ENCODE peak calls at places on chromosome 10, in four cellular contexts. V, B, S and F are unnamed samples. For H4K20me1, the result is how much of the 10 kb centered on the place peaks cover.

GRCh38 chr10:28393956-28394568 is 91.2 kb upstream of the MPP7 start:
- DNase-seq in V (peak), B (peak), S (peak), F (peak)

GRCh38 chr10:60237977-60238376 is 151.7 kb downstream of the ANK3 start:
- DNase-seq in V (no peak), B (peak), S (peak), F (no peak)

GRCh38 chr10:123754105-123754504 is 88.0 kb downstream of the GPR26 start:
- DNase-seq in V (no peak), B (no peak), S (no peak), F (no peak)

GRCh38 chr10:86673216-86673826 is 5.0 kb downstream of the LDB3 start:
- DNase-seq in V (no peak), B (no peak), S (no peak), F (no peak)

GRCh38 chr10:52879181-52879607 is 106.6 kb upstream of the MBL2 start:
- DNase-seq in V (no peak), B (peak), S (no peak), F (no peak)

GRCh38 chr10:74825371-74826141 is 844 bp upstream of the KAT6B start:
- DNase-seq in V (peak), B (no peak), S (no peak), F (no peak)

GRCh38 chr10:58291538-58292174 is 22.7 kb downstream of the CISD1 start:
- DNase-seq in V (peak), B (peak), S (peak), F (peak)

GRCh38 chr10:58152698-58153263 is 114.9 kb downstream of the IPMK start:
- DNase-seq in V (peak), B (peak), S (peak), F (no peak)

GRCh38 chr10:52019656-52020055 is 294.4 kb upstream of the DKK1 start:
- DNase-seq in V (no peak), B (no peak), S (no peak), F (no peak)

GRCh38 chr10:28089467-28089866 is 90.6 kb upstream of the ODAD2 start:
- DNase-seq in V (no peak), B (peak), S (peak), F (no peak)

GRCh38 chr10:5434017-5434753 is 21.8 kb downstream of the NET1 start:
- DNase-seq in V (peak), B (peak), S (peak), F (no peak)

GRCh38 chr10:60950312-60950711 is 6.3 kb upstream of the RHOBTB1 start:
- DNase-seq in V (no peak), B (no peak), S (no peak), F (no peak)

GRCh38 chr10:16856567-16856966 is 39.3 kb upstream of the RSU1 start:
- DNase-seq in V (peak), B (peak), S (peak), F (no peak)

GRCh38 chr10:62437696-62438095 is 63.5 kb downstream of the ZNF365 start:
- DNase-seq in V (peak), B (peak), S (peak), F (no peak)

GRCh38 chr10:3002304-3002703 is 65.0 kb upstream of the PFKP start:
- DNase-seq in V (no peak), B (no peak), S (no peak), F (no peak)

GRCh38 chr10:21243748-21244257 is 281.7 kb downstream of the SKIDA1 start:
- DNase-seq in V (no peak), B (no peak), S (no peak), F (no peak)

GRCh38 chr10:21247592-21247991 is 277.9 kb downstream of the SKIDA1 start:
- DNase-seq in V (no peak), B (no peak), S (no peak), F (no peak)

GRCh38 chr10:21246178-21246577 is 279.3 kb downstream of the SKIDA1 start:
- DNase-seq in V (no peak), B (no peak), S (no peak), F (no peak)

DNA sequence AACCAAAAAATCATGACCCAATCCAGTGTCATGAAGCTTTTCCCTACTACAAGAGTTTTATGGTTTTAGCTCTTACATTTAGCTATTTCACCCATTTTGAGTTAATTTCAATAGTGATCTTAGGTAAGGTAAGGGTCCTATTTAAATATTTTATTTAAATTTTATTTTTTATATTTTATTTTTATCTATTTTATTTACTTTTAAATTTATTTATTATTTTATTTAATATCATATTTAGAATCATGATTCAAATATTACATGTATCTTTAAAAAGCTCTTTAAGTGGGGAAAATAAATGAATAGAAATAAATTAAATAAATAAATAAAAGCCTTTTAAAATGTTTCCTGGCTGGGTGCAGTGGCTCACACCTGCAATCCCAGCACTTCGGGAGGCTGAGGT is 276.0 kb downstream of the SKIDA1 start:
- DNase-seq in V (no peak), B (no peak), S (no peak), F (no peak)
- H4K20me1 ChIP-seq in V (under half), B (under half), S (under half), F (under half)

GRCh38 chr10:103044942-103045489 is 126.9 kb downstream of the CNNM2 start:
- DNase-seq in V (no peak), B (peak), S (no peak), F (no peak)
- H3K4me2 ChIP-seq in V (peak), B (peak), S (no peak), F (no peak)

DNA sequence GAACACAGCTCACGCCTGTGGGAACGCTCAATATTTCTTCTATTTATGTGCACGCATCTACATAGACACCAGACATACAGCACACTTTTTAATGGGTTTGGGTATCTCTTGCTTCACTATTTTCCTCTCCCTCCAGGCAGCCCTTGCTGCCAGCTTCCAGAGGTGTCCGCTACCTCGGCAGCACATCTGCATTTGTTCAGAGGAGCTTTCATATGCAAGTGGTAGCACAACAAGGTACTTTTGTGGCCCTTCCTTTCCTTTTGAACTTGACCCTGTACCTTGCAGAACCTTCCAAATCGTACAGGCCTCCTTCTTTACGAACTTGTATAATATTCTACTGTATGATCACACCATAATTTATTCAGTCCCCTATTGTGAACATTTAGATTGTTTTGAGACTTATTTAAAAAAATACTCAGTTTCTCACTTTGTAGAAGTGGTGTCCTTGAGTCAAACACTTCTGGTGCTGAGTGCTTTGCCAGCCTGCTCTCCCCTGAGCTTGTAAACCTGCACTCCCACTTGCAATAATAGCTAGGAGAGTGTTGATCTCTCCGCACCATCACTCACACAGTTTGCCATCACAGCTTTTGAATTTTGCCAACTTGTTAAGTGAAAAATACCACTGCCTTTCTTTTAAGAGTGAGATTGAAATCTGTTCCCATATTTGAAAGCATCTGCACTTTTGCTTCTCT is 106.0 kb upstream of the ZNF32 start:
- DNase-seq in V (peak), B (no peak), S (no peak), F (no peak)
- H4K20me1 ChIP-seq in V (under half), B (under half), S (under half), F (under half)

DNA sequence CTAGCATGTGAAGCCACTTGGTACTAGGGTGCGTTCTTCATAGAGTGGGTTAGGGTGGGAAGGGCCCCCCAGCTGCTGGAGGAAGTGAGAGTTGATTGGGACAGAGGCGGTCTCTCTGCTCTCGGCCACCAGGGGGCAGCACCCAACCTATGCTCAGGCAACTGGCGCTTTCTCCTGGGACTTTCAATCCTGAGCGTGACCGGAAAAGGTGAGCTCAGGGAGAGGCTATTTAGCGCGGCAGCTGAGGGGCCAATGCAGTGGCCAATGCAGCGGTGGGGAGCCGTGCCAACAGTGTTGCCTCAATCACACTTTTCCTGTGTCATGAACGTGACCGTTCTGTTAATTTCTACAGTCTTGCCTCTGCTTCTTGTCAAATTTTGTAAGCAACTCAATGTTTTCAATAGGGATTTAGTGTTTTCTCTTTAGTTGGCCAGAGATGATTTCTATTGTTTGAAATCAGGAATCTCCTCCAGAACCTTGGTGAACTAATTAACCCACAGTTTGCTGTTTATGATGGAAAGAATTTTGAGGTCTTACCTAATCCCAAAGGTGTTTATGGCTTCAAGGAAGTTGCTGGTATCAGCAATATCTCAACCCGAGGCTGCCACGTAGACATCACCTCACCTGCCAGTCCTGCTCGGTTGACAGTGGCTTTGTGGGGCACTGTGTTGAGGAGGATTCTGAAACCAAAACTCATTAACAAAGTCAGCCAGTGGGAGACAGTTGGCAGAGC is 67.9 kb upstream of the PDZD8 start:
- DNase-seq in V (peak), B (peak), S (peak), F (peak)
- H3K4me2 ChIP-seq in V (no peak), B (no peak), S (no peak), F (peak)

GRCh38 chr10:102279104-102279503 is 33.8 kb downstream of the GBF1 start:
- DNase-seq in V (no peak), B (no peak), S (no peak), F (no peak)

GRCh38 chr10:102281103-102281502 is 35.8 kb downstream of the GBF1 start:
- DNase-seq in V (no peak), B (no peak), S (no peak), F (no peak)

GRCh38 chr10:102274062-102274461 is 28.7 kb downstream of the GBF1 start:
- DNase-seq in V (no peak), B (no peak), S (no peak), F (no peak)

GRCh38 chr10:102280397-102281015 is 35.2 kb downstream of the GBF1 start:
- DNase-seq in V (no peak), B (peak), S (no peak), F (no peak)

GRCh38 chr10:102275343-102275742 is 30.0 kb downstream of the GBF1 start:
- DNase-seq in V (no peak), B (no peak), S (no peak), F (no peak)
- H4K20me1 ChIP-seq in V (under half), B (under half), S (under half), F (under half)

GRCh38 chr10:128247576-128247975 is 121.4 kb upstream of the MKI67 start:
- DNase-seq in V (no peak), B (no peak), S (no peak), F (no peak)
- H3K4me2 ChIP-seq in V (no peak), B (no peak), S (no peak), F (no peak)

GRCh38 chr10:110569736-110570135 is 2.2 kb downstream of the SMC3 start:
- DNase-seq in V (no peak), B (no peak), S (no peak), F (no peak)

GRCh38 chr10:110571093-110571743 is 3.7 kb downstream of the SMC3 start:
- DNase-seq in V (no peak), B (no peak), S (no peak), F (no peak)

GRCh38 chr10:110576220-110576619 is 8.7 kb downstream of the SMC3 start:
- DNase-seq in V (no peak), B (peak), S (peak), F (no peak)

GRCh38 chr10:110574420-110574819 is 6.9 kb downstream of the SMC3 start:
- DNase-seq in V (no peak), B (peak), S (no peak), F (no peak)

DNA sequence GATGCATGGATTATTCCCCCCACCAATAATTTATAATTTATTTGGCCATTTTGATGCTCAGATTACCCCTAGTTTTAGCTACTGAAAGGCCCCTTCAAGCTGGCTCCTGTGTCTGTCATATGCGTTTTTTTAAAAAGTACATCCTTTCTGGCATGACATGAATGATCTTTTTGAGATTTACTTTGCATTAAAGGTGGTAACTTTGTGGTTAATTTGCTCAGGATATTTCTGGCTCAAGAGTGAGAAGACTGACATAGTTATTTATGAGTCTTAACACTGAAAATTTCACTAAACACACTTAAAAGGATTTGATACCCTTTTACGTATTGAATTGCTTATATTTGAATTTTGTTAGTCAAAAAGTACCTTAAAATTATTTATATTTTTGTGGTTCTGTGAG is 5.4 kb downstream of the SMC3 start:
- DNase-seq in V (no peak), B (no peak), S (no peak), F (no peak)
- H4K20me1 ChIP-seq in V (under half), B (under half), S (under half), F (under half)

GRCh38 chr10:104641150-104642000 is at the start of gene SORCS3:
- DNase-seq in V (peak), B (peak), S (no peak), F (no peak)

GRCh38 chr10:104640339-104641149 is 546 bp upstream of the SORCS3 start:
- DNase-seq in V (peak), B (no peak), S (no peak), F (no peak)

GRCh38 chr10:104642001-104642270 is 846 bp downstream of the SORCS3 start:
- DNase-seq in V (peak), B (no peak), S (no peak), F (no peak)

GRCh38 chr10:104639595-104640338 is 1.3 kb upstream of the SORCS3 start:
- DNase-seq in V (peak), B (no peak), S (no peak), F (no peak)

GRCh38 chr10:104638861-104639594 is 2.1 kb upstream of the SORCS3 start:
- DNase-seq in V (peak), B (no peak), S (no peak), F (no peak)
- H3K4me2 ChIP-seq in V (peak), B (no peak), S (no peak), F (no peak)

GRCh38 chr10:87918254-87918859 is 54.9 kb downstream of the PTEN start:
- DNase-seq in V (no peak), B (no peak), S (no peak), F (no peak)

GRCh38 chr10:87915406-87915805 is 52.0 kb downstream of the PTEN start:
- DNase-seq in V (peak), B (no peak), S (no peak), F (no peak)

GRCh38 chr10:87913170-87913921 is 49.9 kb downstream of the PTEN start:
- DNase-seq in V (no peak), B (no peak), S (no peak), F (no peak)

GRCh38 chr10:87916515-87916914 is 53.1 kb downstream of the PTEN start:
- DNase-seq in V (no peak), B (no peak), S (peak), F (no peak)

DNA sequence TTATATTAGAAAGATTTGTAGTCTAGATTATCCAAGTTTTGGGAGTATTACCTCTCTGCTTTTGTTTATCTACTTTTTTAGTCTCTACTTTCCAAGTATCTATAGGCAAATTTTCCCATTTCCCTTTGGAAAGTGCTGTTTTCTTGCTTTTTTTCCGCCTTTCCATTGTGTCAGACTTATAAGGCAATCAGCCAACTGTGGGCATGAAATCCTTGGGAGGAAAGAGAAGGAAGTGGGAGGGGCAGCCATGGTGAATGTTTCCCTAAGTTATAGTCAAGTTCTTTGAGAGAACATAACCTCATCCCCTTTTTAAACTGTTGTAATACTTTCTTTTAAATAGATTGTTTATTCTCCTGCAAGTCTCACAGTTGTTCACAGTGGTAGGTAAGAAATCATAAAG is 52.6 kb downstream of the PTEN start:
- DNase-seq in V (no peak), B (peak), S (peak), F (no peak)
- H4K20me1 ChIP-seq in V (under half), B (under half), S (under half), F (under half)

GRCh38 chr10:48573045-48573444 is 31.8 kb downstream of the ARHGAP22 start:
- DNase-seq in V (no peak), B (no peak), S (no peak), F (no peak)
- H3K4me2 ChIP-seq in V (no peak), B (no peak), S (no peak), F (no peak)